ENCODE peak calls at places on chromosomes 4 and X, in nine cellular contexts. B is progenitor cell of endocrine pancreas; Z is cerebellum; T is ovary; G is HFFc6; O is HFF-Myc; R is endothelial cell; N is activated naive CD4-positive, alpha-beta T cell; E is RWPE1. V is an unnamed sample.

GRCh38 chrX:67612231-67612630 is 68.4 kb downstream of the AR start:
- DNase-seq in R (no peak), E (no peak), O (no peak), N (no peak), B (no peak), Z (no peak), G (peak), T (no peak), V (peak)

GRCh38 chrX:131827935-131828334 is 195.2 kb upstream of the STK26 start:
- DNase-seq in E (no peak), B (no peak), N (peak), R (peak), T (no peak), G (no peak), Z (no peak), O (no peak), V (no peak)

GRCh38 chrX:42978655-42979379 is 200.9 kb upstream of the PPP1R2C start:
- DNase-seq in R (no peak), T (no peak), B (no peak), G (no peak), E (no peak), Z (no peak), N (no peak), O (no peak), V (peak)

GRCh38 chr4:77854431-77855111 is 8.1 kb upstream of the MRPL1 start:
- DNase-seq in R (no peak), N (no peak), G (no peak), O (no peak), B (no peak), T (no peak), E (no peak), Z (no peak), V (no peak)

GRCh38 chrX:16479206-16479869 is 170.6 kb upstream of the S100G start:
- DNase-seq in N (no peak), E (peak), T (no peak), G (peak), Z (no peak), O (no peak), R (no peak), B (no peak), V (peak)

GRCh38 chr4:78704981-78705757 is 71.0 kb upstream of the BMP2K start:
- DNase-seq in E (peak), N (no peak), O (peak), R (no peak), T (no peak), Z (peak), G (peak), B (no peak), V (peak)

GRCh38 chr4:80538276-80538926 is 202.9 kb downstream of the CFAP299 start:
- DNase-seq in O (no peak), E (peak), Z (no peak), B (no peak), R (no peak), G (peak), T (no peak), N (no peak), V (peak)

GRCh38 chrX:97238632-97239031 is 354.9 kb downstream of the RPA4 start:
- DNase-seq in R (no peak), T (no peak), Z (no peak), E (peak), G (peak), O (no peak), N (no peak), B (no peak), V (peak)

GRCh38 chr4:177339794-177340374 is 30.2 kb downstream of the NEIL3 start:
- DNase-seq in E (peak), O (peak), T (no peak), R (no peak), G (peak), Z (peak), N (no peak), B (no peak), V (peak)

GRCh38 chrX:150450519-150451177 is 87.5 kb downstream of the MAMLD1 start:
- DNase-seq in T (no peak), O (no peak), G (no peak), R (no peak), E (no peak), B (no peak), Z (peak), N (no peak), V (no peak)

GRCh38 chr4:71659979-71660378 is 123.9 kb downstream of the GC start:
- DNase-seq in O (no peak), Z (no peak), T (no peak), E (no peak), G (no peak), B (no peak), R (no peak), N (no peak), V (no peak)

GRCh38 chrX:148871422-148872152 is 371.2 kb downstream of the AFF2 start:
- DNase-seq in T (no peak), R (no peak), O (no peak), Z (no peak), G (no peak), B (no peak), E (no peak), N (no peak), V (peak)

GRCh38 chr4:81492596-81492995 is 20.9 kb upstream of the RASGEF1B start:
- DNase-seq in G (no peak), T (no peak), R (no peak), E (no peak), O (no peak), Z (no peak), N (no peak), B (no peak), V (no peak)

GRCh38 chr4:68361146-68361589 is 11.3 kb upstream of the YTHDC1 start:
- DNase-seq in T (no peak), O (no peak), G (peak), R (no peak), Z (no peak), N (no peak), B (no peak), E (peak), V (peak)

GRCh38 chr4:78299565-78299972 is 242.4 kb downstream of the FRAS1 start:
- DNase-seq in Z (no peak), E (no peak), B (no peak), G (no peak), R (no peak), O (no peak), T (no peak), N (no peak), V (no peak)